ENCODE peak calls at places on chromosomes 4 and X, in four cellular contexts. D, E, S and F are unnamed samples.
A peak's percentile ranks its signal among the peaks of the same experiment; 100 is the strongest.

GRCh38 chrX:78665286-78665685 is 6.2 kb upstream of the RTL3 start:
- DNase-seq in S (no peak), D (no peak), E (no peak), F (no peak)

GRCh38 chr4:3823496-3824341 is 57.5 kb downstream of the ADRA2C start:
- DNase-seq in E (no peak), D (no peak), S (no peak), F (no peak)

GRCh38 chrX:38172596-38172995 is 48.1 kb downstream of the SRPX start:
- DNase-seq in S (no peak), D (no peak), E (no peak), F (no peak)

GRCh38 chr4:100391913-100392312 is 125.9 kb downstream of the EMCN start:
- DNase-seq in D (no peak), E (peak; percentile 28), S (peak; percentile 27), F (no peak)

GRCh38 chr4:47662975-47663374 is 174.9 kb downstream of the CORIN start:
- DNase-seq in D (no peak), S (no peak), E (no peak), F (no peak)

GRCh38 chr4:77776182-77777134 is 42.7 kb downstream of the CNOT6L start:
- DNase-seq in S (peak; percentile 13), E (no peak), D (no peak), F (no peak)

GRCh38 chrX:17629519-17629918 is 107.8 kb upstream of the SCML1 start:
- DNase-seq in S (no peak), D (no peak), E (no peak), F (no peak)

GRCh38 chr4:123300222-123300621 is 96.4 kb upstream of the SPRY1 start:
- DNase-seq in E (no peak), S (no peak), D (no peak), F (no peak)

GRCh38 chr4:134935320-134935719 is 733.7 kb upstream of the PABPC4L start:
- DNase-seq in D (no peak), S (peak; percentile 1), E (no peak), F (no peak)

GRCh38 chr4:145154573-145154972 is 25.8 kb downstream of the OTUD4 start:
- DNase-seq in S (peak; percentile 39), E (peak; percentile 5), D (no peak), F (no peak)

GRCh38 chr4:55931833-55932232 is 16.9 kb upstream of the CEP135 start:
- DNase-seq in D (no peak), E (peak; percentile 45), S (no peak), F (peak; percentile 1)

GRCh38 chr4:139368990-139369389 is 66.7 kb upstream of the NDUFC1 start:
- DNase-seq in E (no peak), S (no peak), D (peak; percentile 87), F (no peak)

GRCh38 chr4:86972997-86973396 is 38.2 kb downstream of the AFF1 start:
- DNase-seq in D (peak; percentile 66), E (no peak), S (peak; percentile 33), F (no peak)

GRCh38 chr4:140071043-140071442 is 82.9 kb downstream of the MAML3 start:
- DNase-seq in E (no peak), D (no peak), S (no peak), F (no peak)

GRCh38 chr4:162839814-162840213 is 326.9 kb downstream of the NAF1 start:
- DNase-seq in E (no peak), S (no peak), D (no peak), F (no peak)